ENCODE peak calls at places on chromosomes 3 and 15, in six cellular contexts. G, T, Q, I, K and F are unnamed samples.

GRCh38 chr3:38136272-38136806 is 588 bp downstream of the ACAA1 start:
- DNase-seq in Q (peak; percentile 46), T (peak; percentile 54), I (peak; percentile 30), K (peak; percentile 72), G (peak; percentile 46), F (peak; percentile 54)

GRCh38 chr3:184234671-184235380 is 5.4 kb downstream of the VWA5B2 start:
- DNase-seq in G (no peak), I (no peak), K (no peak), Q (no peak), T (no peak), F (no peak)

GRCh38 chr3:139309046-139309660 is 34.7 kb upstream of the MRPS22 start:
- DNase-seq in G (no peak), T (no peak), Q (no peak), I (no peak), K (no peak), F (no peak)

GRCh38 chr15:34582461-34583357 is 742 bp downstream of the GOLGA8B start:
- DNase-seq in G (peak; percentile 17), K (peak; percentile 54), T (peak; percentile 8), I (peak; percentile 59), Q (peak; percentile 65), F (peak; percentile 28)

GRCh38 chr3:114624676-114625181 is 330.9 kb downstream of the TIGIT start:
- DNase-seq in Q (peak; percentile 4), K (peak; percentile 98), I (no peak), G (peak; percentile 99), T (peak; percentile 99), F (peak; percentile 47)

GRCh38 chr3:106825962-106826605 is 551.2 kb upstream of the CCDC54 start:
- DNase-seq in K (peak; percentile 85), Q (no peak), T (peak; percentile 86), I (no peak), G (peak; percentile 70), F (peak; percentile 82)

GRCh38 chr3:126672741-126673140 is 17.8 kb upstream of the TXNRD3 start:
- DNase-seq in T (no peak), Q (no peak), K (no peak), G (no peak), I (no peak), F (no peak)

GRCh38 chr3:183775781-183776180 is 49.6 kb downstream of the MAP6D1 start:
- DNase-seq in G (no peak), K (peak; percentile 1), I (no peak), Q (no peak), T (no peak), F (no peak)

GRCh38 chr3:72418856-72419255 is 429.4 kb downstream of the SHQ1 start:
- DNase-seq in K (no peak), Q (no peak), T (no peak), G (no peak), I (no peak), F (peak; percentile 31)

GRCh38 chr3:66236281-66236680 is 15.5 kb downstream of the SLC25A26 start:
- DNase-seq in I (peak; percentile 16), T (no peak), G (no peak), K (peak; percentile 51), Q (no peak), F (peak; percentile 59)

GRCh38 chr3:48130321-48130881 is 57.8 kb downstream of the CDC25A start:
- DNase-seq in I (no peak), G (peak; percentile 94), Q (no peak), T (peak; percentile 96), K (peak; percentile 80), F (peak; percentile 46)

GRCh38 chr3:29503969-29504368 is 223.1 kb downstream of the RBMS3 start:
- DNase-seq in I (no peak), K (no peak), T (peak; percentile 14), G (peak; percentile 81), Q (no peak), F (no peak)

GRCh38 chr3:46143951-46144473 is 64.1 kb downstream of the CCR1 start:
- DNase-seq in G (no peak), K (no peak), T (no peak), Q (no peak), I (no peak), F (no peak)

GRCh38 chr3:54746722-54747121 is 181.1 kb downstream of the LRTM1 start:
- DNase-seq in Q (no peak), T (no peak), I (no peak), K (no peak), G (no peak), F (no peak)

DNA sequence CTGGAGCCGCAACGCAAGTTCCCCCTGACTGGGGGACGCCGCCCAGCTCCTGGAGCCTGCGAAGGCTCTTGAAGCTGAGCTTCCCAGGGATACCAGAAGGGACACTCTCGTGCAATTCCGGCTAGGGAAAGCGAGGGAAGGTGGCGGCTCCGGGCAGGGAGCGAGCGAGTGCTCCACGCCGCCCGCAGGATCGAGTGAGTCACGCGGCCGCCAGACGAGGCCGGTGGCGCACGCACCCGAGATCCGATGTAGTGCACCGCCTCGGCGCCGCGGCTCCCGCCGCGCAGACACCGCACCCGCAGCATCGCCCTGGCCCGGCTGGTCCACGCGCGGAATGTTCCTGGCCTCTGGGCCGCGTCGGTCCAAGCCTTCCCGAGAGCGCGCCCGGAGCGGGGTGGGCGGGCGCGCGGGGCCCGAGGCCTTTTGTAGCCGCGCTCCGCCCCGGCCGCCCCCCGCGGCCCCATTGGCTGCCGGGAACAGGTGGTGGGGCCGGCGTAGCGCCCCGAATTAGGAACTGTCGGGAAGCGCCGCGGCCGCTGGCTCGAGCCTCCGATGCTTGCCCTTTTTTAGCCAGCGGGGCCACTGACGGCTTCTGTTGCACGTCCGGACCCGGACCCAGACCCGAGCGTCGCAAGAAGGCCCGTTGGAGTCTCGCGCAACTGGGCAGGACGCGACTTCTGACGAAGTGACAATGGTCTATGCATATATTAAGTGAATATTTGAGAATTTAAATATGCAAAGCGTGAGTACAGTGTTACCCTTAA is at the start of gene GATM:
- DNase-seq in T (peak; percentile 83), I (no peak), Q (no peak), G (peak; percentile 78), K (peak; percentile 94), F (peak; percentile 90)
- H3K4me2 ChIP-seq in T (peak within 1 kb of the TSS; percentile 51), I (peak within 1 kb of the TSS; percentile 66), Q (no peak within 1 kb of the TSS), G (peak within 1 kb of the TSS; percentile 82), K (peak within 1 kb of the TSS; percentile 52), F (peak within 1 kb of the TSS; percentile 45)

DNA sequence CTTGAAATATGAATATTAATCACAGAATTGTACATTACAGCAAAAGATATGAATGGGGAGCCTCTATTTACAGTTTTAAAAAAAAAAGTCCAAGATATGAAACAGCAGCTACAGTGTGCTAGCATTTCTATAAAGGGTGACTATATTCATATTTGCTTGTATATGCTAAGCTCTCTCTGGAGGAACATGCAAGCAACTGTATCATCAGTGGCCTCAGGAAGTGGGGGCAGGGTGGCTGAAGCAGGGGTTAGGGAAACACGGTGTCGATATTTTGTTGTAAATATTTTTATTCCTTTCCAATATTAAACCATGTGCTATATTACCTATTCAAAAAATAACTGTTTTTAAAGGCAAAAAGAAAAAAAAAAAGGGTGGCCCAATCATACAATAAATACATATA is 2.3 kb downstream of the UACA start:
- DNase-seq in Q (no peak), I (no peak), K (no peak), G (peak; percentile 28), T (no peak), F (no peak)
- H3K4me3 ChIP-seq in Q (no peak overlapping the region), I (no peak overlapping the region), K (peak overlapping the region; percentile 90), G (peak overlapping the region; percentile 93), T (peak overlapping the region; percentile 29), F (no peak overlapping the region)

GRCh38 chr15:81302605-81303204 is 21.2 kb downstream of the STARD5 start:
- DNase-seq in T (no peak), K (no peak), Q (no peak), I (peak; percentile 58), G (no peak), F (no peak)

GRCh38 chr15:81303241-81304225 is 20.4 kb downstream of the STARD5 start:
- DNase-seq in I (no peak), K (no peak), Q (no peak), T (peak; percentile 18), G (no peak), F (no peak)

GRCh38 chr15:81301815-81302399 is 22.0 kb downstream of the STARD5 start:
- DNase-seq in Q (no peak), I (peak; percentile 65), T (no peak), G (no peak), K (no peak), F (no peak)

GRCh38 chr15:81301385-81301784 is 22.6 kb downstream of the STARD5 start:
- DNase-seq in K (no peak), Q (no peak), T (no peak), I (no peak), G (no peak), F (no peak)

DNA sequence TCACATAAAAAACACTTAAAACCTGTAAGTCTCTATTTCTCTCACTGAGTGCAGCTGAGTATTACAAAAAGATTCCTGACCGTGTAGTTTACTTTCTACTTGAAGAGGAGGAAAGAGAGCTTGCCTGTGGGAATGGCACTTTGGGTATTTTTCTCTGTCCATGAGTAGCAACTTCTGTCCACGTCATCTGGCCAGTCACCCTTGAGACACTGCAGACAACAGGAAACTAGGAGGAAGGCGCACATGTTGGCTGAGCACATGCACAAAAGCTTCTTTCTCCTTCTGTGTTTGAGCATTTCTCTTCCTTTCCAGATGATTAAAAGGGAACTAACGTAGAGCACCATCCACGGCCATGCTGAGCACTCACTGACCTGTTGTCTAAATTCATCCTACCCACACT is 19.7 kb downstream of the STARD5 start:
- DNase-seq in I (no peak), Q (no peak), G (peak; percentile 39), T (peak; percentile 80), K (peak; percentile 27), F (no peak)
- H3K4me2 ChIP-seq in I (peak overlapping the region; percentile 91), Q (no peak overlapping the region), G (no peak overlapping the region), T (no peak overlapping the region), K (no peak overlapping the region), F (no peak overlapping the region)

GRCh38 chr3:42699511-42699971 is 3.1 kb downstream of the HHATL start:
- DNase-seq in K (no peak), Q (peak; percentile 10), G (no peak), T (no peak), I (no peak), F (no peak)

GRCh38 chr3:42701371-42702065 is 1.1 kb downstream of the HHATL start:
- DNase-seq in T (no peak), I (peak; percentile 27), G (peak; percentile 34), Q (peak; percentile 90), K (peak; percentile 41), F (peak; percentile 68)

GRCh38 chr3:42698911-42699230 is 3.7 kb downstream of the HHATL start:
- DNase-seq in K (no peak), T (no peak), G (no peak), I (no peak), Q (no peak), F (no peak)

GRCh38 chr3:42702066-42702951 is at the start of gene HHATL:
- DNase-seq in K (no peak), Q (no peak), G (no peak), T (no peak), I (no peak), F (no peak)

DNA sequence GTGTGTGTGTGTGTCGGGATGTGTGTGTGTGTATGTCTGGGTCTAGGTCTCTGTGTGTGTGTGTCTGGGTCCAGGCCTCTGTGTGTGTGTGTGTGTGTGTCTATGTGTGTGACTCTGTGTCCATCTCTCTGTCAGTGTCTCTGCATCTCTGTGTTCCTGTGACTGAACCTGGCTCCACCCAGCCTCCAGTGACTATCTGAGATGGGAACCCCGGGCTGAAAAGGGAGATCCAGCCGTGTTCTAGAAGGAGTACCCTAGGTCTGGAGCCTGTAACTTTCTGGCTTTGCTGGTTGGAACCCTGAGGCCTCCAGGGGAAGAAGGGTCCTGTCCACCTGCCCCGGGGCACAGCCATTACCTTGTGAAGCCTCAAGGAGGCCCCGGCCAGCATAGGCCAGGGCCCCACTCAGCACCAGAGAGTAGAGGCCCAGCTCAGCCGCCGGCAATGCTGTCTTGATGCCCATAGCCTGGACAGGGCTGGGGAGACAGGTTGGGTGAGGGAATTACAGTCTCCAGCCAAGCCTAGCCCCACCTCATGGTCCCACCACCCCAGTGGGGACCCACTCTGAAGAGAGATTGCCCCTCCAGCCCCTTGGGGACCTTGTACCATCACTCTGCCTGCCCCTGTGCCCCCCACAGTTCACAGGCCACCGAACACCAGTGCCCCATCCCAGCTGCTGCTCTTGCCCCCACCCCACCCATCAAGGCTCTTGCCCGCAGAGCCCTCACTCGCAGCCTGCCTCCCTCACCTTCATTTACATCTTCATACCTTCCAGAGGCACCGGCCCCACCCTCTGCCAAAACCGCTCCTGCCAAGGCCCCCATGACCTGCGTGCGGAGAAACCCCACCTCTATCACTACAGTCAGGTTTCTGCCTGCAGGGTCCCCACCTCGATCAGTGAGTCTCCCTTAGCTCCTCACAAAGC is 2.0 kb downstream of the HHATL start:
- DNase-seq in G (no peak), T (no peak), I (no peak), K (no peak), Q (peak; percentile 10), F (no peak)
- H3K4me3 ChIP-seq in G (no peak overlapping the region), T (no peak overlapping the region), I (no peak overlapping the region), K (no peak overlapping the region), Q (no peak overlapping the region), F (no peak overlapping the region)